ENCODE peak calls at places on chromosomes 7 and 10, in nine cellular contexts. F is heart left ventricle, V is A549, C is fibroblast of villous mesenchyme, X is heart right ventricle, Q is neural progenitor cell, K is mesenchymal stem cell, E is cardiac fibroblast, G is lower leg skin. Z is an unnamed sample.

GRCh38 chr7:102061981-102062390 is 224.7 kb upstream of the SH2B2 start:
- DNase-seq in F (no peak), V (no peak), C (peak; percentile 95), X (no peak), Q (no peak), K (peak; percentile 65), E (no peak), G (no peak), Z (no peak)

GRCh38 chr7:12025246-12025645 is 185.8 kb upstream of the TMEM106B start:
- DNase-seq in F (no peak), V (no peak), C (peak; percentile 78), X (no peak), Q (no peak), K (peak; percentile 21), E (peak; percentile 5), G (no peak), Z (no peak)

GRCh38 chr7:45092100-45092930 is 3.5 kb upstream of the NACAD start:
- DNase-seq in F (peak; percentile 2), V (peak; percentile 56), C (peak; percentile 65), X (no peak), Q (no peak), K (peak; percentile 34), E (no peak), G (no peak), Z (no peak)

GRCh38 chr7:110573862-110574528 is 516.9 kb upstream of the LRRN3 start:
- DNase-seq in F (no peak), V (peak; percentile 32), C (peak; percentile 74), X (no peak), Q (no peak), K (peak; percentile 85), E (peak; percentile 65), G (no peak), Z (peak; percentile 84)

GRCh38 chr7:127885843-127886242 is 145.4 kb downstream of the LRRC4 start:
- DNase-seq in F (no peak), V (no peak), C (peak; percentile 61), X (no peak), Q (no peak), K (peak; percentile 82), E (peak; percentile 74), G (no peak), Z (peak; percentile 66)

GRCh38 chr10:107544706-107545520 is 380.4 kb upstream of the SORCS1 start:
- DNase-seq in F (no peak), V (no peak), C (no peak), X (no peak), Q (no peak), K (no peak), E (no peak), G (no peak), Z (no peak)

GRCh38 chr7:115081772-115082171 is 159.9 kb downstream of the MDFIC start:
- DNase-seq in F (no peak), V (no peak), C (no peak), X (no peak), Q (no peak), K (no peak), E (no peak), G (no peak), Z (no peak)

GRCh38 chr10:119045561-119045960 is 16.0 kb downstream of the NANOS1 start:
- DNase-seq in F (no peak), V (no peak), C (no peak), X (no peak), Q (no peak), K (no peak), E (no peak), G (no peak), Z (no peak)

GRCh38 chr10:58920655-58921003 is 255.8 kb upstream of the PHYHIPL start:
- DNase-seq in F (no peak), V (no peak), C (no peak), X (no peak), Q (no peak), K (no peak), E (no peak), G (no peak), Z (no peak)

GRCh38 chr10:116775488-116776400 is 33.4 kb upstream of the HSPA12A start:
- DNase-seq in F (no peak), V (no peak), C (no peak), X (no peak), Q (no peak), K (no peak), E (no peak), G (peak; percentile 73), Z (no peak)

GRCh38 chr7:45347804-45348203 is 190.2 kb downstream of the RAMP3 start:
- DNase-seq in F (no peak), V (peak; percentile 24), C (peak; percentile 60), X (no peak), Q (no peak), K (no peak), E (no peak), G (no peak), Z (no peak)

GRCh38 chr7:129836983-129837382 is 115.8 kb downstream of the UBE2H start:
- DNase-seq in F (no peak), V (no peak), C (no peak), X (no peak), Q (no peak), K (no peak), E (no peak), G (no peak), Z (no peak)

GRCh38 chr7:148110097-148110868 is 480.3 kb upstream of the C7orf33 start:
- DNase-seq in F (no peak), V (no peak), C (no peak), X (no peak), Q (peak; percentile 17), K (no peak), E (no peak), G (no peak), Z (no peak)

GRCh38 chr7:127119517-127119916 is 133.2 kb downstream of the GRM8 start:
- DNase-seq in F (no peak), V (no peak), C (no peak), X (no peak), Q (no peak), K (no peak), E (no peak), G (no peak), Z (no peak)

GRCh38 chr7:158377800-158378623 is 209.6 kb downstream of the PTPRN2 start:
- DNase-seq in F (no peak), V (no peak), C (no peak), X (no peak), Q (no peak), K (no peak), E (no peak), G (no peak), Z (no peak)

GRCh38 chr10:132542086-132542775 is 4.6 kb downstream of the INPP5A start:
- DNase-seq in F (peak; percentile 49), V (no peak), C (no peak), X (no peak), Q (no peak), K (no peak), E (no peak), G (no peak), Z (no peak)

GRCh38 chr10:98029149-98030092 is 1.0 kb downstream of the CRTAC1 start:
- DNase-seq in F (no peak), V (no peak), C (no peak), X (no peak), Q (peak; percentile 60), K (no peak), E (no peak), G (no peak), Z (no peak)

GRCh38 chr7:7136423-7136822 is 45.9 kb upstream of the C1GALT1 start:
- DNase-seq in F (no peak), V (no peak), C (peak; percentile 45), X (no peak), Q (no peak), K (peak; percentile 49), E (peak; percentile 31), G (no peak), Z (peak; percentile 30)

GRCh38 chr10:63929826-63930467 is 408.7 kb downstream of the REEP3 start:
- DNase-seq in F (no peak), V (no peak), C (no peak), X (no peak), Q (no peak), K (no peak), E (no peak), G (no peak), Z (no peak)

GRCh38 chr7:66877577-66878300 is 43.3 kb upstream of the TMEM248 start:
- DNase-seq in F (no peak), V (no peak), C (peak; percentile 31), X (no peak), Q (no peak), K (peak; percentile 45), E (peak; percentile 33), G (no peak), Z (peak; percentile 17)

GRCh38 chr7:16063241-16063640 is 358.1 kb downstream of the CRPPA start:
- DNase-seq in F (no peak), V (no peak), C (no peak), X (no peak), Q (no peak), K (no peak), E (no peak), G (no peak), Z (no peak)
- H3K4me3 ChIP-seq in F (no peak overlapping the region), V (no peak overlapping the region), C (no peak overlapping the region), X (peak overlapping the region; percentile 10), Q (no peak overlapping the region), K (no peak overlapping the region), E (no peak overlapping the region), G (no peak overlapping the region), Z (no peak overlapping the region)

DNA sequence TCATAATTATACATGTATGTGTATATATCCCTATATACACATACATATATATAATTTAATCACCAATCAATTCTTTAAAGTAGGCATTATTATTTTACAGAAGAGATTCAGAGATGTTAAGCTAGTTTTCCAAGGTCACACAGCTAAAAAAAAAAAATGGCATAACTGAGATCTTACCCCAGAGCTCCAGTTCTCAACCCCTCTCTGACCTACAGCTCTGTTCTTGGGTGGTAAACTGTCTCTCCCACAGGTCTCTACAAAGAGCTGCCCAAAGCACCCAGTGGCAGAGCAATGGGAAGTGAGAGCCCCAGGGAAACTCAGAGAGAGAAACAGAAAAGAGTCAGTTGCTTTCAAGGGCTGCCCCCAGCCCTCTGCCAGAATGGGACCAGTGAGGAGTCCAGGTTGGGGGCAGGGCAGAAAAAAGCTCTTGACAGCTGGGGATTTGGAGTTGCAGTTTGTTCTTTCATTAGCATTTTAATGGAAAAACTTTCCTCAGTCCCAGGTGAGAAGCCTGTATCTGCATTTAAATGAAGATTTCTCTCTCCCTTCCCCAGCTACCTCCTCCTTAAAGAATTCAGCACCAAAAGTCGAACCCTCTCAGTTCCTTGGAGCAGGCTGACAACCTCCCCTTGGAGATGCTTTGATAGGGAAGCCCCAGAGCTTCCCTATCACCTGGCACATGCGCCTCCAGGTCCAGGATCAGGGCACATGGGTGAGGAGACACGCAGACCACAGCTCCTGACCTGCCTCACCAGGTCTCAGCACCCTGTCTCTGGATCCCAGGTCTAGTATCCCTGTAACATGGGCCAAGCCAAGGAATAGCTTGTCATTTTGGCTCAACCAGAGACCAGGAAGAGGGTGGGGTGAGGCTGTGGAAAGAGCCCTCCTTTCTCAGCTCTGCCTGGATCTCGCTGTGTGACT is 388.1 kb downstream of the PLXNA4 start:
- DNase-seq in F (no peak), V (no peak), C (no peak), X (no peak), Q (no peak), K (no peak), E (no peak), G (no peak), Z (no peak)
- H3K4me3 ChIP-seq in F (no peak overlapping the region), V (no peak overlapping the region), C (no peak overlapping the region), X (no peak overlapping the region), Q (no peak overlapping the region), K (no peak overlapping the region), E (no peak overlapping the region), G (no peak overlapping the region), Z (no peak overlapping the region)

GRCh38 chr7:116512524-116513188 is 12.2 kb upstream of the CAV1 start:
- DNase-seq in F (no peak), V (no peak), C (peak; percentile 68), X (no peak), Q (no peak), K (peak; percentile 59), E (peak; percentile 63), G (no peak), Z (no peak)
- H3K4me3 ChIP-seq in F (no peak overlapping the region), V (peak overlapping the region; percentile 39), C (peak overlapping the region; percentile 43), X (peak overlapping the region; percentile 50), Q (no peak overlapping the region), K (no peak overlapping the region), E (peak overlapping the region; percentile 46), G (no peak overlapping the region), Z (no peak overlapping the region)

GRCh38 chr10:100328198-100328597 is 1.8 kb downstream of the PKD2L1 start:
- DNase-seq in F (no peak), V (no peak), C (no peak), X (no peak), Q (no peak), K (no peak), E (no peak), G (no peak), Z (no peak)
- H3K4me3 ChIP-seq in F (no peak overlapping the region), V (no peak overlapping the region), C (no peak overlapping the region), X (no peak overlapping the region), Q (no peak overlapping the region), K (no peak overlapping the region), E (no peak overlapping the region), G (no peak overlapping the region), Z (no peak overlapping the region)